ENCODE peak calls at places on chromosomes 5 and 9, in four cellular contexts. One of them, this sample, is unnamed.

GRCh38 chr5:139698461-139699146 is 50.5 kb downstream of the CXXC5 start:
- DNase-seq in sigmoid colon: peak
- DNase-seq in body of pancreas: peak
- DNase-seq in upper lobe of left lung: no peak
- DNase-seq in this sample: no peak

GRCh38 chr5:80937591-80937990 is 22.6 kb upstream of the RASGRF2 start:
- DNase-seq in sigmoid colon: no peak
- DNase-seq in body of pancreas: no peak
- DNase-seq in upper lobe of left lung: no peak
- DNase-seq in this sample: no peak

GRCh38 chr5:150778517-150779396 is at the start of gene SMIM3:
- DNase-seq in sigmoid colon: peak
- DNase-seq in body of pancreas: peak
- DNase-seq in upper lobe of left lung: peak
- DNase-seq in this sample: no peak

GRCh38 chr9:133238851-133239532 is 29.9 kb upstream of the OBP2B start:
- DNase-seq in sigmoid colon: no peak
- DNase-seq in body of pancreas: peak
- DNase-seq in upper lobe of left lung: peak
- DNase-seq in this sample: peak

GRCh38 chr5:173954671-173955605 is 34.0 kb upstream of the C5orf47 start:
- DNase-seq in sigmoid colon: peak
- DNase-seq in body of pancreas: peak
- DNase-seq in upper lobe of left lung: no peak
- DNase-seq in this sample: no peak

GRCh38 chr5:95818181-95819147 is 4.1 kb downstream of the GLRX start:
- DNase-seq in sigmoid colon: no peak
- DNase-seq in body of pancreas: no peak
- DNase-seq in upper lobe of left lung: peak
- DNase-seq in this sample: peak

GRCh38 chr5:127960126-127960744 is 123.3 kb upstream of the SLC12A2 start:
- DNase-seq in sigmoid colon: no peak
- DNase-seq in body of pancreas: no peak
- DNase-seq in upper lobe of left lung: no peak
- DNase-seq in this sample: no peak

GRCh38 chr5:97019435-97020117 is 83.7 kb downstream of the LNPEP start:
- DNase-seq in sigmoid colon: no peak
- DNase-seq in body of pancreas: no peak
- DNase-seq in upper lobe of left lung: no peak
- DNase-seq in this sample: no peak

GRCh38 chr9:123642291-123643278 is 286.6 kb downstream of the CRB2 start:
- DNase-seq in sigmoid colon: peak
- DNase-seq in body of pancreas: peak
- DNase-seq in upper lobe of left lung: peak
- DNase-seq in this sample: no peak

GRCh38 chr5:55897905-55898304 is 46.7 kb downstream of the IL31RA start:
- DNase-seq in sigmoid colon: no peak
- DNase-seq in body of pancreas: peak
- DNase-seq in upper lobe of left lung: no peak
- DNase-seq in this sample: no peak

GRCh38 chr5:150129454-150129812 is 26.2 kb downstream of the PDGFRB start:
- DNase-seq in sigmoid colon: no peak
- DNase-seq in body of pancreas: no peak
- DNase-seq in upper lobe of left lung: no peak
- DNase-seq in this sample: no peak

GRCh38 chr9:91421022-91421765 is 2.4 kb downstream of the NFIL3 start:
- DNase-seq in sigmoid colon: peak
- DNase-seq in body of pancreas: peak
- DNase-seq in upper lobe of left lung: peak
- DNase-seq in this sample: no peak

GRCh38 chr5:121988443-121988842 is 26.7 kb downstream of the SRFBP1 start:
- DNase-seq in sigmoid colon: no peak
- DNase-seq in body of pancreas: no peak
- DNase-seq in upper lobe of left lung: peak
- DNase-seq in this sample: no peak

GRCh38 chr5:160539431-160539830 is 117.8 kb downstream of the PTTG1 start:
- DNase-seq in sigmoid colon: no peak
- DNase-seq in body of pancreas: no peak
- DNase-seq in upper lobe of left lung: no peak
- DNase-seq in this sample: no peak

GRCh38 chr5:44603496-44604272 is 205.1 kb upstream of the MRPS30 start:
- DNase-seq in sigmoid colon: no peak
- DNase-seq in body of pancreas: no peak
- DNase-seq in upper lobe of left lung: no peak
- DNase-seq in this sample: no peak
- TF ChIP-seq CTCF in sigmoid colon: no peak
- TF ChIP-seq CTCF in body of pancreas: no peak
- TF ChIP-seq CTCF in upper lobe of left lung: no peak
- TF ChIP-seq CTCF in this sample: no peak

DNA sequence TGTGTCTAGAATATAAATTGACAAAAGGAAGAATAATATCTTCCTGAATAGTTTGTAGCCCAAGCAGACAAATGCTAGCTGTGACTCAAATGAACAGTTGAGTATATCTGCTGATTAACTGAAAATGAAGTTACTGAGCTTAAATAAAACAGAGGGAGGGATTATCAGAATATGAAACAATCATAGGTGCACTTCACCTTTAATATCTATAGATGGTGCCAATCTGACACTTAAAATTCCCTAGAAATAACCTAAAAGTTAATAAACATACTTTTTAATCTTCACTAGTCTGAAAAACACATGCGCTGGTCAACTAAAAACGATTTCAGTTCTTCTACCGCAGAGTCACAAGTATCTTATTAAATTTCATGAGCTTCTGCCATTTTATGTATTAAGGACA is 280.8 kb upstream of the RASA1 start:
- DNase-seq in sigmoid colon: no peak
- DNase-seq in body of pancreas: no peak
- DNase-seq in upper lobe of left lung: no peak
- DNase-seq in this sample: no peak
- TF ChIP-seq CTCF in sigmoid colon: no peak
- TF ChIP-seq CTCF in body of pancreas: no peak
- TF ChIP-seq CTCF in upper lobe of left lung: no peak
- TF ChIP-seq CTCF in this sample: no peak

GRCh38 chr9:122011818-122012498 is 81.2 kb downstream of the TTLL11 start:
- DNase-seq in sigmoid colon: no peak
- DNase-seq in body of pancreas: no peak
- DNase-seq in upper lobe of left lung: no peak
- DNase-seq in this sample: no peak

GRCh38 chr9:122016309-122016708 is 76.8 kb downstream of the TTLL11 start:
- DNase-seq in sigmoid colon: no peak
- DNase-seq in body of pancreas: no peak
- DNase-seq in upper lobe of left lung: no peak
- DNase-seq in this sample: no peak

GRCh38 chr9:122015165-122015821 is 77.8 kb downstream of the TTLL11 start:
- DNase-seq in sigmoid colon: no peak
- DNase-seq in body of pancreas: no peak
- DNase-seq in upper lobe of left lung: no peak
- DNase-seq in this sample: no peak

GRCh38 chr9:122020398-122020797 is 72.7 kb downstream of the TTLL11 start:
- DNase-seq in sigmoid colon: no peak
- DNase-seq in body of pancreas: no peak
- DNase-seq in upper lobe of left lung: no peak
- DNase-seq in this sample: no peak

DNA sequence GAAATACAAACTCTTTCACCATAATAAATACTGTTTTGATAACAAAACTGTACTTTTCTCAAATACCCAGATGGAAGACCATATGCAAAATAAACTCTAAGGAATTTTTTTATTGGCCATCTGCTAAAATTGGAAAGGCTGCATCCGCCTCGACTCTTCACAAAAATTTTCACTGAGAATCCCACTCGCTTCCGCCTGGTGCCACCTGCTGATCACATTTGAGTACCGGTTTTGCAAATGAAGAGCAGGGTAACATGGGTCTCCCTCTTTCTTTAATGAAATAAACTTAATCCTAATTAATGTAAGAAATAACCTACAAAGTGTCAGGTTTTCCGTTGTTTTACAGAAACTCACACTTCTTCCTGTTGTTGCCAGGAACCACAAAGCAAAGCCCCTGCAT is 76.3 kb downstream of the TTLL11 start:
- DNase-seq in sigmoid colon: no peak
- DNase-seq in body of pancreas: no peak
- DNase-seq in upper lobe of left lung: no peak
- DNase-seq in this sample: no peak
- TF ChIP-seq CTCF in sigmoid colon: no peak
- TF ChIP-seq CTCF in body of pancreas: no peak
- TF ChIP-seq CTCF in upper lobe of left lung: no peak
- TF ChIP-seq CTCF in this sample: no peak

GRCh38 chr9:126397056-126397455 is 70.4 kb downstream of the MVB12B start:
- DNase-seq in sigmoid colon: no peak
- DNase-seq in body of pancreas: no peak
- DNase-seq in upper lobe of left lung: no peak
- DNase-seq in this sample: peak
- TF ChIP-seq CTCF in sigmoid colon: peak
- TF ChIP-seq CTCF in body of pancreas: no peak
- TF ChIP-seq CTCF in upper lobe of left lung: no peak
- TF ChIP-seq CTCF in this sample: no peak

GRCh38 chr5:5380298-5380697 is 42.2 kb upstream of the ICE1 start:
- DNase-seq in sigmoid colon: no peak
- DNase-seq in body of pancreas: no peak
- DNase-seq in upper lobe of left lung: no peak
- DNase-seq in this sample: no peak

GRCh38 chr5:5377780-5378179 is 44.7 kb upstream of the ICE1 start:
- DNase-seq in sigmoid colon: no peak
- DNase-seq in body of pancreas: no peak
- DNase-seq in upper lobe of left lung: no peak
- DNase-seq in this sample: no peak

GRCh38 chr5:5383461-5383860 is 39.0 kb upstream of the ICE1 start:
- DNase-seq in sigmoid colon: no peak
- DNase-seq in body of pancreas: no peak
- DNase-seq in upper lobe of left lung: no peak
- DNase-seq in this sample: no peak

GRCh38 chr5:5384634-5385033 is 37.8 kb upstream of the ICE1 start:
- DNase-seq in sigmoid colon: no peak
- DNase-seq in body of pancreas: no peak
- DNase-seq in upper lobe of left lung: no peak
- DNase-seq in this sample: no peak

DNA sequence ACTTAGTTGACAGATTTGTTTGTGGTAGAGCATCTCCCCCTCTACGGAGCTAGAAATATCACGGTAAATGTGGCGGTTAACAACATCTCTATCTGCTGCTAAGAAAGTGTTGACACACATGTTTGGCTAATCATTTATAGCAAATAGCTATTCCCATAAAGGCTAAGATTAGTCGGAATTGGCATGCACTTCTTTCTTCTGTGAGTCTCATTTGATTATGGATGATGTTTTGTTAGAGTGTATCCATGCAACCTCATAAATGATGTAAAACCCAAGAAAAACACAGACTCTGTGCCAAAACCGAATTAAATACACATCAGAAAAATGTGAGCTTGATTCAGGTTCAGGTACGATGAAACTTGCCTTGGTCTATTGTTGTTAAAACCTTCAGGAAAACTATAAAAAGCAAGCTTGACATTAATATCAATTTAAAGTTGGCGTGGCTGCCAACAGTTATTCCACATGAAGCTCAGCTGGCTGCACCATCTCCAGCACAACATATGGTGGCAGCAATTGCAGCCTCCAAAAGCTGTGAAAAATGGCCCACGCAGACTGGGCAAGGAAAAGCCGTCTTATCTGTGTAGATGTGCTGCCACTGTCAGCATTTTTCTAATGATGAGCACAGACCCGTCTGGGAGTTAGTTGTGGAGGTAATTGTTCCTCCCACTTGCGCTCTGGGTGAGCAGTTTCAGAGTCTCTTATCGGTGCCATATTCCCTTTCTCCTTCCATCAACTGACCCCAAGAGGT is 41.0 kb upstream of the ICE1 start:
- DNase-seq in sigmoid colon: no peak
- DNase-seq in body of pancreas: no peak
- DNase-seq in upper lobe of left lung: no peak
- DNase-seq in this sample: no peak
- TF ChIP-seq CTCF in sigmoid colon: no peak
- TF ChIP-seq CTCF in body of pancreas: no peak
- TF ChIP-seq CTCF in upper lobe of left lung: no peak
- TF ChIP-seq CTCF in this sample: no peak